ENCODE peak calls at places on chromosome X, in five cellular contexts. One of them, this sample, is unnamed.

GRCh38 chrX:1535241-1536041 is 1.5 kb downstream of the P2RY8 start:
- DNase-seq in spleen: peak; percentile 83
- DNase-seq in GM23248: no peak
- DNase-seq in CD8-positive, alpha-beta memory T cell: peak; percentile 40
- DNase-seq in brain microvascular endothelial cell: no peak
- DNase-seq in this sample: no peak

GRCh38 chrX:72025236-72025770 is 106.4 kb downstream of the RTL5 start:
- DNase-seq in CD8-positive, alpha-beta memory T cell: no peak
- DNase-seq in GM23248: no peak
- DNase-seq in brain microvascular endothelial cell: no peak
- DNase-seq in spleen: no peak
- DNase-seq in this sample: no peak

GRCh38 chrX:15911729-15912550 is 57.3 kb upstream of the AP1S2 start:
- DNase-seq in spleen: no peak
- DNase-seq in GM23248: peak; percentile 7
- DNase-seq in CD8-positive, alpha-beta memory T cell: no peak
- DNase-seq in brain microvascular endothelial cell: no peak
- DNase-seq in this sample: no peak

GRCh38 chrX:132266583-132267355 is 47.5 kb upstream of the RAP2C start:
- DNase-seq in CD8-positive, alpha-beta memory T cell: no peak
- DNase-seq in GM23248: peak; percentile 57
- DNase-seq in spleen: no peak
- DNase-seq in brain microvascular endothelial cell: no peak
- DNase-seq in this sample: no peak

GRCh38 chrX:19875051-19875432 is 12.4 kb downstream of the SH3KBP1 start:
- DNase-seq in GM23248: peak; percentile 69
- DNase-seq in brain microvascular endothelial cell: no peak
- DNase-seq in spleen: no peak
- DNase-seq in CD8-positive, alpha-beta memory T cell: no peak
- DNase-seq in this sample: no peak

GRCh38 chrX:114051667-114052315 is 532.1 kb upstream of the HTR2C start:
- DNase-seq in spleen: no peak
- DNase-seq in brain microvascular endothelial cell: no peak
- DNase-seq in CD8-positive, alpha-beta memory T cell: no peak
- DNase-seq in GM23248: no peak
- DNase-seq in this sample: no peak

GRCh38 chrX:40011483-40012038 is 86.2 kb downstream of the BCOR start:
- DNase-seq in GM23248: no peak
- DNase-seq in spleen: no peak
- DNase-seq in brain microvascular endothelial cell: no peak
- DNase-seq in CD8-positive, alpha-beta memory T cell: no peak
- DNase-seq in this sample: no peak

GRCh38 chrX:56812515-56813105 is 83.6 kb downstream of the NBDY start:
- DNase-seq in GM23248: peak; percentile 55
- DNase-seq in brain microvascular endothelial cell: no peak
- DNase-seq in spleen: no peak
- DNase-seq in CD8-positive, alpha-beta memory T cell: peak; percentile 65
- DNase-seq in this sample: no peak

GRCh38 chrX:153562546-153562945 is 36.4 kb downstream of the CCNQ start:
- DNase-seq in spleen: no peak
- DNase-seq in CD8-positive, alpha-beta memory T cell: no peak
- DNase-seq in GM23248: no peak
- DNase-seq in brain microvascular endothelial cell: no peak
- DNase-seq in this sample: no peak
- H3K27ac ChIP-seq in spleen: no peak overlapping the region
- H3K27ac ChIP-seq in CD8-positive, alpha-beta memory T cell: no peak overlapping the region
- H3K27ac ChIP-seq in GM23248: no peak overlapping the region
- H3K27ac ChIP-seq in brain microvascular endothelial cell: no peak overlapping the region
- H3K27ac ChIP-seq in this sample: no peak overlapping the region

DNA sequence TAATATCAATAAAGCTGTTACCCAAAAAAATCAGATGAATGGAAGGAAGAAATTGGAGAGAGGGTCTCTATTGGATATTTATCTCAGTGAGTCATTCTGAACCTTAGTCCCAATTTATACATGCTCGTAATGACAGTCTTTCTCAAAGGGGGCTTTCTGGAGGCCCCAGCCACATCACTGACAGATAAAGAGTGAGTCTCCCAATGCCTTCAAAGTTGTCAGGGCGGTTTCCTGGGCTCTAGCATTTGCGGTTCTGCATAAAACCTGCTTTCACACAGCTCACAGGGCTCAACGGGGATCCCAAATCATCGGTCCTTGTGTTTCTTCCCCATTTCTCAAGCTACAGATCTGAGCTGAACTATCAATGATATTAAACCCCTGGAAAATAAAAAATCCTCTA is 17.3 kb downstream of the TCEANC start:
- DNase-seq in GM23248: no peak
- DNase-seq in brain microvascular endothelial cell: no peak
- DNase-seq in spleen: no peak
- DNase-seq in CD8-positive, alpha-beta memory T cell: no peak
- DNase-seq in this sample: no peak
- H3K27ac ChIP-seq in GM23248: no peak overlapping the region
- H3K27ac ChIP-seq in brain microvascular endothelial cell: no peak overlapping the region
- H3K27ac ChIP-seq in spleen: no peak overlapping the region
- H3K27ac ChIP-seq in CD8-positive, alpha-beta memory T cell: no peak overlapping the region
- H3K27ac ChIP-seq in this sample: no peak overlapping the region

GRCh38 chrX:152833378-152833777 is 2.5 kb downstream of the NSDHL start:
- DNase-seq in CD8-positive, alpha-beta memory T cell: no peak
- DNase-seq in brain microvascular endothelial cell: no peak
- DNase-seq in spleen: no peak
- DNase-seq in GM23248: no peak
- DNase-seq in this sample: no peak

GRCh38 chrX:152832520-152832919 is 1.7 kb downstream of the NSDHL start:
- DNase-seq in brain microvascular endothelial cell: no peak
- DNase-seq in CD8-positive, alpha-beta memory T cell: no peak
- DNase-seq in GM23248: no peak
- DNase-seq in spleen: no peak
- DNase-seq in this sample: no peak

GRCh38 chrX:152830312-152831305 is at the start of the genes CETN2 and NSDHL:
- DNase-seq in CD8-positive, alpha-beta memory T cell: peak; percentile 93
- DNase-seq in GM23248: peak; percentile 94
- DNase-seq in brain microvascular endothelial cell: peak; percentile 94
- DNase-seq in spleen: peak; percentile 96
- DNase-seq in this sample: peak; percentile 75

DNA sequence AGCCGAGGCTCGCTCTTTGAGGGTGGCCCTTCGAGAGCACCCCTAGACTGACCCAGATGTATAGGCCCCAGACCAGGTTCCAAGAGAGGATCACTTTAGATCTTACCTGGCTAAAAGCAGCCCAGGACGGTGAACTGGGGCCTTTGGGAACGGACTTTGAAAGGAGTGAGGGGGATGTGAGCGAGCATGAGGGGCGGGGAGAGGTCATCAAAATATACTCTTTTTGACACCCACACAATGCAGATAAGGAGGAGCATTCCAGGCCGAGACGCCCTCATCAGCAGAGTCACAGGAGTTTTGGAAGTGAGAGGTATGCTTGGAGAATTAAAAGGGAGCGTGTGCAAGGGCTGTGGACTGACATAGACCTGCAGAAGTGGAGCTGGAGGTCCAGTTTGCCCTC is 528 bp downstream of the NSDHL start:
- DNase-seq in CD8-positive, alpha-beta memory T cell: no peak
- DNase-seq in brain microvascular endothelial cell: no peak
- DNase-seq in spleen: no peak
- DNase-seq in GM23248: peak; percentile 22
- DNase-seq in this sample: no peak
- H3K27ac ChIP-seq in CD8-positive, alpha-beta memory T cell: peak overlapping the region; percentile 70
- H3K27ac ChIP-seq in brain microvascular endothelial cell: peak overlapping the region; percentile 42
- H3K27ac ChIP-seq in spleen: peak overlapping the region; percentile 60
- H3K27ac ChIP-seq in GM23248: peak overlapping the region; percentile 71
- H3K27ac ChIP-seq in this sample: peak overlapping the region; percentile 9

GRCh38 chrX:49166914-49167739 is 4.6 kb downstream of the MAGIX start:
- DNase-seq in CD8-positive, alpha-beta memory T cell: peak; percentile 77
- DNase-seq in brain microvascular endothelial cell: peak; percentile 49
- DNase-seq in GM23248: peak; percentile 76
- DNase-seq in spleen: peak; percentile 91
- DNase-seq in this sample: no peak
- H3K27ac ChIP-seq in CD8-positive, alpha-beta memory T cell: peak overlapping the region; percentile 79
- H3K27ac ChIP-seq in brain microvascular endothelial cell: peak overlapping the region; percentile 70
- H3K27ac ChIP-seq in GM23248: peak overlapping the region; percentile 69
- H3K27ac ChIP-seq in spleen: peak overlapping the region; percentile 75
- H3K27ac ChIP-seq in this sample: peak overlapping the region; percentile 97

DNA sequence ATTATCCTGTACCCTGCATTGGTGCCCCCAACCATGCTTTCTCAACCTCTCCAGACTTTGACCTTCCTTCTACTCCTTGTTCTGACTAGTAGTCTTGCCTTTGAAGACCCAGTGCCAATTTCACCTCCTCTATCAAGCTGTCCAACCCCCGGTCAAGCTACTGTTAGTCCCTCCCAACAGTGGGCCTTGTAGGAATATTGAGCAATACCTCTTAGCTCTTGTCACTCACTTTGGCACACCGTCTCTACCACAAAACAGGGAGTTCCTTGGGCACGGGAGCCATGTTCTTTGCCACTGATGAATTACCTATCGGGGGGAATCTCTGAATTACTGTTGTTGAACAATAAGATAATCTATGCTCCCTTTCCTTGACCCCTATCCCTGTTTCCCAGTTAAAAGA is 25.2 kb downstream of the LAS1L start:
- DNase-seq in GM23248: no peak
- DNase-seq in CD8-positive, alpha-beta memory T cell: no peak
- DNase-seq in brain microvascular endothelial cell: no peak
- DNase-seq in spleen: no peak
- DNase-seq in this sample: no peak
- H3K27ac ChIP-seq in GM23248: no peak overlapping the region
- H3K27ac ChIP-seq in CD8-positive, alpha-beta memory T cell: no peak overlapping the region
- H3K27ac ChIP-seq in brain microvascular endothelial cell: no peak overlapping the region
- H3K27ac ChIP-seq in spleen: no peak overlapping the region
- H3K27ac ChIP-seq in this sample: no peak overlapping the region

GRCh38 chrX:119755981-119756533 is 2.3 kb upstream of the SOWAHD start:
- DNase-seq in spleen: peak; percentile 76
- DNase-seq in GM23248: no peak
- DNase-seq in CD8-positive, alpha-beta memory T cell: peak; percentile 72
- DNase-seq in brain microvascular endothelial cell: no peak
- DNase-seq in this sample: no peak
- H3K27ac ChIP-seq in spleen: peak overlapping the region; percentile 49
- H3K27ac ChIP-seq in GM23248: no peak overlapping the region
- H3K27ac ChIP-seq in CD8-positive, alpha-beta memory T cell: peak overlapping the region; percentile 44
- H3K27ac ChIP-seq in brain microvascular endothelial cell: no peak overlapping the region
- H3K27ac ChIP-seq in this sample: no peak overlapping the region

DNA sequence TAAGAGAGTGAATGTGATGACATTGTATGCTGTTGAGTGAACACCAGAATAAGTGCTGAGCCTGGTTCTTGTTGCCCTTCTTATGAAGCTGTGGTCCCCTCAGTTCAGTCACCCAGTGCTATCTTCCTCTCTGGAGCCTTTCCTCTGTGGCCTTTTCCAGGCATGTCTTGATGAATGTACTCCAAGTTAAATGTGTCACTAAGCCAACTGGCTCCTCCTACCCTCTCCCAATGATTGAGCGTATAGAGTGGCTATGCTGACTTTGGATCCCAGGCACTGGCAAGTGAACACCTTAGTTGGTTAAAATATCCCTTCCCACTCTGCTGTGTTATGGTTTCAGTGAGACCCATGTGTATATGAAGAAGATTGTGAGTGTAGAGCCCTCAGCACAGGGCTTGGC is 134.1 kb upstream of the MAMLD1 start:
- DNase-seq in GM23248: no peak
- DNase-seq in CD8-positive, alpha-beta memory T cell: no peak
- DNase-seq in spleen: no peak
- DNase-seq in brain microvascular endothelial cell: no peak
- DNase-seq in this sample: no peak
- H3K27ac ChIP-seq in GM23248: no peak overlapping the region
- H3K27ac ChIP-seq in CD8-positive, alpha-beta memory T cell: no peak overlapping the region
- H3K27ac ChIP-seq in spleen: no peak overlapping the region
- H3K27ac ChIP-seq in brain microvascular endothelial cell: no peak overlapping the region
- H3K27ac ChIP-seq in this sample: no peak overlapping the region

GRCh38 chrX:30830544-30830943 is 58.5 kb downstream of the TAB3 start:
- DNase-seq in spleen: no peak
- DNase-seq in CD8-positive, alpha-beta memory T cell: no peak
- DNase-seq in GM23248: no peak
- DNase-seq in brain microvascular endothelial cell: no peak
- DNase-seq in this sample: no peak
- H3K27ac ChIP-seq in spleen: no peak overlapping the region
- H3K27ac ChIP-seq in CD8-positive, alpha-beta memory T cell: no peak overlapping the region
- H3K27ac ChIP-seq in GM23248: no peak overlapping the region
- H3K27ac ChIP-seq in brain microvascular endothelial cell: no peak overlapping the region
- H3K27ac ChIP-seq in this sample: no peak overlapping the region

GRCh38 chrX:106927700-106928099 is 7.5 kb downstream of the CLDN2 start:
- DNase-seq in CD8-positive, alpha-beta memory T cell: no peak
- DNase-seq in spleen: no peak
- DNase-seq in GM23248: no peak
- DNase-seq in brain microvascular endothelial cell: no peak
- DNase-seq in this sample: no peak
- H3K27ac ChIP-seq in CD8-positive, alpha-beta memory T cell: no peak overlapping the region
- H3K27ac ChIP-seq in spleen: no peak overlapping the region
- H3K27ac ChIP-seq in GM23248: no peak overlapping the region
- H3K27ac ChIP-seq in brain microvascular endothelial cell: no peak overlapping the region
- H3K27ac ChIP-seq in this sample: no peak overlapping the region